ENCODE peak calls at places on chromosomes 1 and 21, in ten cellular contexts. Z is CD4-positive, alpha-beta T cell; H is transverse colon; C is H9; Y is osteoblast; R is brain microvascular endothelial cell; F is left lung; M is heart left ventricle; G is IMR-90; A is thoracic aorta. U is an unnamed sample.

GRCh38 chr1:205493241-205494085 is 11.0 kb upstream of the CDK18 start:
- DNase-seq in Z (no peak), H (no peak), C (no peak), Y (peak; percentile 97), R (peak; percentile 53), F (no peak), M (no peak), G (peak; percentile 56), A (peak; percentile 29), U (peak; percentile 71)

GRCh38 chr1:45569571-45569961 is 14.3 kb upstream of the NASP start:
- DNase-seq in Z (no peak), H (no peak), C (no peak), Y (no peak), R (no peak), F (no peak), M (no peak), G (no peak), A (no peak), U (no peak)

GRCh38 chr1:224300346-224300745 is 29.6 kb downstream of the NVL start:
- DNase-seq in Z (no peak), H (no peak), C (no peak), Y (peak; percentile 77), R (peak; percentile 87), F (no peak), M (no peak), G (peak; percentile 98), A (no peak), U (no peak)

GRCh38 chr1:101465941-101466340 is 229.1 kb downstream of the S1PR1 start:
- DNase-seq in Z (no peak), H (no peak), C (no peak), Y (no peak), R (no peak), F (no peak), M (no peak), G (no peak), A (no peak), U (no peak)

GRCh38 chr1:64956241-64956640 is 10.1 kb downstream of the JAK1 start:
- DNase-seq in Z (no peak), H (no peak), C (no peak), Y (peak; percentile 60), R (peak; percentile 65), F (no peak), M (no peak), G (no peak), A (no peak), U (no peak)

GRCh38 chr1:178513278-178513983 is 522 bp downstream of the TEX35 start:
- DNase-seq in Z (no peak), H (peak; percentile 38), C (no peak), Y (peak; percentile 57), R (no peak), F (no peak), M (no peak), G (peak; percentile 17), A (no peak), U (no peak)

GRCh38 chr21:42661688-42662429 is 8.4 kb downstream of the PDE9A start:
- DNase-seq in Z (no peak), H (no peak), C (no peak), Y (no peak), R (no peak), F (peak; percentile 41), M (no peak), G (no peak), A (no peak), U (no peak)

GRCh38 chr1:225700164-225700740 is 47.3 kb upstream of the ENAH start:
- DNase-seq in Z (no peak), H (no peak), C (no peak), Y (peak; percentile 90), R (peak; percentile 97), F (no peak), M (no peak), G (peak; percentile 98), A (peak; percentile 23), U (peak; percentile 90)

GRCh38 chr1:90716552-90717355 is at the start of gene BARHL2:
- DNase-seq in Z (no peak), H (no peak), C (peak; percentile 68), Y (peak; percentile 86), R (no peak), F (peak; percentile 70), M (no peak), G (no peak), A (no peak), U (no peak)
- H3K27me3 ChIP-seq in Z (peaks cover 95% of the 10 kb centered on the region), H (peaks cover 100% of the 10 kb centered on the region), C (peaks cover 85% of the 10 kb centered on the region), Y (peaks cover 94% of the 10 kb centered on the region), R (peaks cover 89% of the 10 kb centered on the region), F (peaks cover 100% of the 10 kb centered on the region), M (peaks cover 79% of the 10 kb centered on the region), G (peaks cover 85% of the 10 kb centered on the region), A (peaks cover 70% of the 10 kb centered on the region), U (peaks cover 43% of the 10 kb centered on the region)

GRCh38 chr1:31592132-31592531 is 15.8 kb downstream of the TINAGL1 start:
- DNase-seq in Z (no peak), H (no peak), C (no peak), Y (no peak), R (no peak), F (no peak), M (no peak), G (no peak), A (no peak), U (no peak)

GRCh38 chr1:31591425-31592093 is 15.2 kb downstream of the TINAGL1 start:
- DNase-seq in Z (no peak), H (no peak), C (no peak), Y (peak; percentile 93), R (no peak), F (no peak), M (no peak), G (no peak), A (peak; percentile 73), U (peak; percentile 91)

GRCh38 chr1:31595836-31596736 is 19.8 kb downstream of the TINAGL1 start:
- DNase-seq in Z (no peak), H (no peak), C (no peak), Y (no peak), R (no peak), F (no peak), M (peak; percentile 6), G (no peak), A (no peak), U (no peak)

GRCh38 chr1:31593770-31594632 is 17.7 kb downstream of the TINAGL1 start:
- DNase-seq in Z (peak; percentile 35), H (peak; percentile 89), C (peak; percentile 88), Y (peak; percentile 94), R (no peak), F (peak; percentile 91), M (peak; percentile 80), G (peak; percentile 56), A (no peak), U (no peak)

DNA sequence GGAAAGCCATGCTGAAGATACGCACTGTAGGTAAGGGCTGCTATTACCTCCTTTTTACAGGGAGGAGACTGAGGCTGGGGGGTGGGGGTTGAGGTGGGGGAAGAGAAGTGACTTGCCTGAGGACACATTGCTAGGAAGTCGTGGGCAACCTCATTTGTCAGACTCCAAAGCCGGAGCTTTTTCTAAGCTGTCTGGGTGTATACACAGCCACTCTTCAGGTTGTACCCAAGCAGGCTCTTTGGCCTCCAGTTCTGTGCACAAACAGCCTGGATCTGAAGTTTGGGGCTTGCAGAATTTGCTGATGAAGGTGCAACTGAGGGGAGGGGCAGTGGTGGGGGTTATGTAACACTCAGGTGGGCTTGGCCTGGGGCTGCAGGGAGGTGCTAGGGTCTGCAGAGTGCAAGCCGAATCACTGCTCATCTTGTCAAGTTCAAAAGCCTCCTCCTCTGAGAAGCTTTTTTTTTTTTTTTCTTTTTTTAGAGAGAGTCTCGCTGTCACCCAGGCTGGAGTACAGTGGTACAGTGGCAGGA is 16.9 kb downstream of the TINAGL1 start:
- DNase-seq in Z (no peak), H (no peak), C (no peak), Y (no peak), R (no peak), F (no peak), M (no peak), G (no peak), A (no peak), U (no peak)
- H3K27ac ChIP-seq in Z (no peak overlapping the region), H (no peak overlapping the region), C (no peak overlapping the region), Y (no peak overlapping the region), R (no peak overlapping the region), F (no peak overlapping the region), M (no peak overlapping the region), G (no peak overlapping the region), A (no peak overlapping the region), U (peak overlapping the region; percentile 97)

GRCh38 chr21:45293214-45293725 is 5.6 kb upstream of the POFUT2 start:
- DNase-seq in Z (no peak), H (no peak), C (peak; percentile 27), Y (peak; percentile 79), R (peak; percentile 49), F (peak; percentile 74), M (no peak), G (no peak), A (no peak), U (peak; percentile 80)
- TF ChIP-seq CTCF in Z (no peak), H (no peak), C (no peak), Y (no peak), R (no peak), F (no peak), M (no peak), G (no peak), A (no peak), U (peak; percentile 6)

GRCh38 chr1:179590671-179591070 is 961 bp upstream of the TDRD5 start:
- DNase-seq in Z (no peak), H (no peak), C (no peak), Y (peak; percentile 52), R (no peak), F (no peak), M (no peak), G (no peak), A (no peak), U (no peak)
- H3K27me3 ChIP-seq in Z (peaks cover 36% of the 10 kb centered on the region), H (peaks cover 20% of the 10 kb centered on the region), C (peaks cover 9% of the 10 kb centered on the region), Y (peaks cover 21% of the 10 kb centered on the region), R (peaks cover 22% of the 10 kb centered on the region), F (peaks cover 68% of the 10 kb centered on the region), M (peaks cover 20% of the 10 kb centered on the region), G (peaks cover 33% of the 10 kb centered on the region), A (peaks cover 9% of the 10 kb centered on the region), U (no peaks in the 10 kb centered on the region)

DNA sequence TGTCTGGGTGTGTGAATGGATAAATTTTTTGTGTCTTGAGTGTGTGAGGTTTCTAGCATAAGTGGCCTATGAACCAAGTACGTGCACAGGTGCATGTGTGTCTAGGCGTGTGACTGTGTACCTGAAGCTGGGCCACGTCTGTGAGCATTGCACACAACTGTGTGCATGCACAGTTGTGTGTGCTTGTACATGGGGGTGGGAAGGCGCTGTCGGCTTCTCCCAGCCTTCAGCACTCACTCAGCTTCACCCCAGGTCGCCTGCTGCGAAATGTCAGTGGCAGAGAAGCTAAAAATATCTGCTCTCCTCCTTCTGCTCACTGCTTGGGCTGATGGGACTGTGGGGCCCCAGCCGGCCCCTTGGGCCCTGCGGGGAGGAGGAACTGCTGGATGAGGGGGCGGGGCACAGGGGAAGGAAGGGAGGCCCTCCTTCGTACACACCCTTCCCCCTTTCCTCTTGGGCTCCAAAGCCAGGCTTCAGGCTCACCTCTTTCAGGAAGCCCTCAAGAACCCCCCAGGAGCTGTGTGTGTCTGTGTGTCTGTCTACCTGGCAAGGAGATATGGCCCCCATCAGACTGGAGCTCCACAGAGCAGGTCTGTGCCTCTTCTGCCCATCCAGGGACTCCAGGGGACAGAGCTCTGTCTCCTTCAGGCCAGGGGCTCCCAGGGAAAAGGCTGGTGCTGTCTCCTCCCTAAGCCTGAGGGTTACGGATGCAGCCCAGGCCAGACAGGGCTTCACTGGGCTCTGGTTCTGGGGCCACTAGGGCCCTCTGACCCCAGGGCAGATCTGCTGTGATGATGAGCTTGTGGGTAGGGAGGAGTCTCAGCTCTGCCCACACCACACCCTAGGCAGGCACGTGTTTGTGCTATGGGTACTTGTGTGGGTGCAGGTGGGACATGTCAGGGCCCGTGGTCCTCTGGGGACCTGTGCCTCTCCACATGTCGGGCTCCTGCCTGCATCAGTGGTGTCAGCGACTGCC is 35.6 kb upstream of the WASF2 start:
- DNase-seq in Z (peak; percentile 18), H (peak; percentile 75), C (peak; percentile 83), Y (peak; percentile 94), R (no peak), F (peak; percentile 91), M (peak; percentile 90), G (peak; percentile 53), A (no peak), U (no peak)
- H3K27ac ChIP-seq in Z (peak overlapping the region; percentile 75), H (peak overlapping the region; percentile 88), C (no peak overlapping the region), Y (no peak overlapping the region), R (no peak overlapping the region), F (peak overlapping the region; percentile 71), M (peak overlapping the region; percentile 92), G (peak overlapping the region; percentile 55), A (peak overlapping the region; percentile 67), U (peak overlapping the region; percentile 81)

U was measured in ascending aorta.